ENCODE peak calls at places on chromosomes 11 and 22, in eight cellular contexts. One of them, this sample, is unnamed.

GRCh38 chr11:28976801-28977145 is 868.6 kb downstream of the METTL15 start:
- DNase-seq in SK-N-SH: no peak
- DNase-seq in HCT116: no peak
- DNase-seq in HepG2: no peak
- DNase-seq in H1: no peak
- DNase-seq in K562: no peak
- DNase-seq in GM12878: no peak
- DNase-seq in endothelial cell of umbilical vein: no peak
- DNase-seq in this sample: no peak

GRCh38 chr11:78902771-78903507 is 328.3 kb upstream of the NARS2 start:
- DNase-seq in SK-N-SH: no peak
- DNase-seq in HCT116: no peak
- DNase-seq in HepG2: no peak
- DNase-seq in H1: no peak
- DNase-seq in K562: peak
- DNase-seq in GM12878: no peak
- DNase-seq in endothelial cell of umbilical vein: peak
- DNase-seq in this sample: no peak

GRCh38 chr11:2419638-2420501 is 19.3 kb downstream of the TSSC4 start:
- DNase-seq in SK-N-SH: peak
- DNase-seq in HCT116: peak
- DNase-seq in HepG2: peak
- DNase-seq in H1: peak
- DNase-seq in K562: peak
- DNase-seq in GM12878: peak
- DNase-seq in endothelial cell of umbilical vein: peak
- DNase-seq in this sample: no peak

GRCh38 chr11:124482362-124483147 is 37.1 kb upstream of the OR8B8 start:
- DNase-seq in SK-N-SH: no peak
- DNase-seq in HCT116: no peak
- DNase-seq in HepG2: no peak
- DNase-seq in H1: no peak
- DNase-seq in K562: peak
- DNase-seq in GM12878: no peak
- DNase-seq in endothelial cell of umbilical vein: peak
- DNase-seq in this sample: no peak

GRCh38 chr11:43944761-43945311 is 2.4 kb downstream of the C11orf96 start:
- DNase-seq in SK-N-SH: peak
- DNase-seq in HCT116: no peak
- DNase-seq in HepG2: peak
- DNase-seq in H1: peak
- DNase-seq in K562: peak
- DNase-seq in GM12878: no peak
- DNase-seq in endothelial cell of umbilical vein: peak
- DNase-seq in this sample: no peak

GRCh38 chr22:42385691-42386090 is 46.5 kb downstream of the NFAM1 start:
- DNase-seq in SK-N-SH: no peak
- DNase-seq in HCT116: no peak
- DNase-seq in HepG2: no peak
- DNase-seq in H1: no peak
- DNase-seq in K562: no peak
- DNase-seq in GM12878: no peak
- DNase-seq in endothelial cell of umbilical vein: no peak
- DNase-seq in this sample: no peak

GRCh38 chr11:8442301-8442700 is 151.7 kb downstream of the STK33 start:
- DNase-seq in SK-N-SH: peak
- DNase-seq in HCT116: no peak
- DNase-seq in HepG2: peak
- DNase-seq in H1: no peak
- DNase-seq in K562: no peak
- DNase-seq in GM12878: no peak
- DNase-seq in endothelial cell of umbilical vein: no peak
- DNase-seq in this sample: no peak

GRCh38 chr22:31497148-31497938 is 1.0 kb downstream of the SFI1 start:
- DNase-seq in SK-N-SH: no peak
- DNase-seq in HCT116: no peak
- DNase-seq in HepG2: no peak
- DNase-seq in H1: no peak
- DNase-seq in K562: no peak
- DNase-seq in GM12878: no peak
- DNase-seq in endothelial cell of umbilical vein: no peak
- DNase-seq in this sample: no peak

GRCh38 chr11:92886243-92886905 is 83.1 kb upstream of the MTNR1B start:
- DNase-seq in SK-N-SH: peak
- DNase-seq in HCT116: peak
- DNase-seq in HepG2: peak
- DNase-seq in H1: peak
- DNase-seq in K562: peak
- DNase-seq in GM12878: peak
- DNase-seq in endothelial cell of umbilical vein: peak
- DNase-seq in this sample: peak

GRCh38 chr22:37505565-37505964 is 13.7 kb downstream of the CARD10 start:
- DNase-seq in SK-N-SH: no peak
- DNase-seq in HCT116: no peak
- DNase-seq in HepG2: no peak
- DNase-seq in H1: no peak
- DNase-seq in K562: no peak
- DNase-seq in GM12878: no peak
- DNase-seq in endothelial cell of umbilical vein: no peak
- DNase-seq in this sample: no peak

GRCh38 chr11:18368236-18368635 is 26.1 kb upstream of the LDHA start:
- DNase-seq in SK-N-SH: no peak
- DNase-seq in HCT116: no peak
- DNase-seq in HepG2: no peak
- DNase-seq in H1: no peak
- DNase-seq in K562: no peak
- DNase-seq in GM12878: no peak
- DNase-seq in endothelial cell of umbilical vein: no peak
- DNase-seq in this sample: no peak

GRCh38 chr11:110857885-110858555 is 145.8 kb upstream of the ARHGAP20 start:
- DNase-seq in SK-N-SH: no peak
- DNase-seq in HCT116: no peak
- DNase-seq in HepG2: no peak
- DNase-seq in H1: no peak
- DNase-seq in K562: no peak
- DNase-seq in GM12878: no peak
- DNase-seq in endothelial cell of umbilical vein: peak
- DNase-seq in this sample: no peak

GRCh38 chr22:31192513-31192912 is 19.6 kb upstream of the LIMK2 start:
- DNase-seq in SK-N-SH: no peak
- DNase-seq in HCT116: no peak
- DNase-seq in HepG2: no peak
- DNase-seq in H1: no peak
- DNase-seq in K562: no peak
- DNase-seq in GM12878: no peak
- DNase-seq in endothelial cell of umbilical vein: no peak
- DNase-seq in this sample: no peak

GRCh38 chr11:102518296-102519094 is 12.1 kb downstream of the MMP7 start:
- DNase-seq in SK-N-SH: no peak
- DNase-seq in HCT116: no peak
- DNase-seq in HepG2: no peak
- DNase-seq in H1: no peak
- DNase-seq in K562: no peak
- DNase-seq in GM12878: no peak
- DNase-seq in endothelial cell of umbilical vein: no peak
- DNase-seq in this sample: no peak

GRCh38 chr22:45217345-45217744 is 23.3 kb downstream of the KIAA0930 start:
- DNase-seq in SK-N-SH: no peak
- DNase-seq in HCT116: no peak
- DNase-seq in HepG2: no peak
- DNase-seq in H1: no peak
- DNase-seq in K562: no peak
- DNase-seq in GM12878: no peak
- DNase-seq in endothelial cell of umbilical vein: no peak
- DNase-seq in this sample: no peak

GRCh38 chr22:22820076-22820475 is 67.5 kb upstream of the IGLL5 start:
- DNase-seq in SK-N-SH: no peak
- DNase-seq in HCT116: no peak
- DNase-seq in HepG2: no peak
- DNase-seq in H1: no peak
- DNase-seq in K562: peak
- DNase-seq in GM12878: no peak
- DNase-seq in endothelial cell of umbilical vein: no peak
- DNase-seq in this sample: no peak

GRCh38 chr11:64996710-64997380 is at the start of gene BATF2:
- DNase-seq in SK-N-SH: peak
- DNase-seq in HCT116: peak
- DNase-seq in HepG2: peak
- DNase-seq in H1: peak
- DNase-seq in K562: peak
- DNase-seq in GM12878: no peak
- DNase-seq in endothelial cell of umbilical vein: peak
- DNase-seq in this sample: no peak

GRCh38 chr22:20142711-20143621 is 7.9 kb downstream of the CCDC188 start:
- DNase-seq in SK-N-SH: no peak
- DNase-seq in HCT116: no peak
- DNase-seq in HepG2: no peak
- DNase-seq in H1: no peak
- DNase-seq in K562: no peak
- DNase-seq in GM12878: no peak
- DNase-seq in endothelial cell of umbilical vein: no peak
- DNase-seq in this sample: no peak

GRCh38 chr11:36056160-36056751 is 112.4 kb downstream of the LDLRAD3 start:
- DNase-seq in SK-N-SH: peak
- DNase-seq in HCT116: no peak
- DNase-seq in HepG2: no peak
- DNase-seq in H1: peak
- DNase-seq in K562: peak
- DNase-seq in GM12878: no peak
- DNase-seq in endothelial cell of umbilical vein: peak
- DNase-seq in this sample: no peak

GRCh38 chr11:120815260-120816100 is 208.4 kb upstream of the TBCEL start:
- DNase-seq in SK-N-SH: no peak
- DNase-seq in HCT116: no peak
- DNase-seq in HepG2: no peak
- DNase-seq in H1: no peak
- DNase-seq in K562: no peak
- DNase-seq in GM12878: no peak
- DNase-seq in endothelial cell of umbilical vein: no peak
- DNase-seq in this sample: no peak

GRCh38 chr11:46335858-46336600 is 11.2 kb upstream of the DGKZ start:
- DNase-seq in SK-N-SH: no peak
- DNase-seq in HCT116: no peak
- DNase-seq in HepG2: no peak
- DNase-seq in H1: no peak
- DNase-seq in K562: no peak
- DNase-seq in GM12878: no peak
- DNase-seq in endothelial cell of umbilical vein: no peak
- DNase-seq in this sample: no peak

GRCh38 chr11:1011320-1011698 is 25.2 kb downstream of the MUC6 start:
- DNase-seq in SK-N-SH: no peak
- DNase-seq in HCT116: no peak
- DNase-seq in HepG2: no peak
- DNase-seq in H1: no peak
- DNase-seq in K562: no peak
- DNase-seq in GM12878: no peak
- DNase-seq in endothelial cell of umbilical vein: no peak
- DNase-seq in this sample: no peak
- TF ChIP-seq POLR2AphosphoS5 in SK-N-SH: no peak
- TF ChIP-seq POLR2AphosphoS5 in HCT116: no peak
- TF ChIP-seq POLR2AphosphoS5 in HepG2: no peak
- TF ChIP-seq POLR2AphosphoS5 in H1: no peak
- TF ChIP-seq POLR2AphosphoS5 in K562: no peak
- TF ChIP-seq POLR2AphosphoS5 in GM12878: no peak
- TF ChIP-seq POLR2AphosphoS5 in endothelial cell of umbilical vein: no peak
- TF ChIP-seq POLR2AphosphoS5 in this sample: no peak

DNA sequence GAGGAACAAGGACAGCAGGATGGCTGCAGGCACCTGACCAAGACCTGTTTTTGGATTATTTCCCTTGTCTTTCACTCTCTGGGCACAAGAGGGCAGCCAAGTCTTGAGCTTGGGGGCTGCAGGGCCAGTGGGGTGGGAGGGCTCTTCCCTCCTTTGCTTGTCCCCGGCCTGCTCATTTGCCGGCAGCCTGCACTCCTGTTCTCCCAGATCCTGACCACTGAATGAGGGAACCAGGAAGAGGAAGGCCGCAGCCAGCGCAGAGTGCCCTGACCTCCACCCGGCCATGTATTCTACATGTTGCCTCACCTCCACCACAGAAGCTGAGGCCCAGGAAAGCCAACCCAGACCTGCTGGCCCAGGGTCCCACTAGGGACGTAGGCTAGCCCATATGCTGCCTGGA is 15.5 kb upstream of the NNMT start:
- DNase-seq in SK-N-SH: peak
- DNase-seq in HCT116: peak
- DNase-seq in HepG2: peak
- DNase-seq in H1: peak
- DNase-seq in K562: peak
- DNase-seq in GM12878: no peak
- DNase-seq in endothelial cell of umbilical vein: peak
- DNase-seq in this sample: no peak
- H3K9ac ChIP-seq in SK-N-SH: no peak
- H3K9ac ChIP-seq in HCT116: no peak
- H3K9ac ChIP-seq in HepG2: no peak
- H3K9ac ChIP-seq in H1: no peak
- H3K9ac ChIP-seq in K562: no peak
- H3K9ac ChIP-seq in GM12878: no peak
- H3K9ac ChIP-seq in endothelial cell of umbilical vein: peak
- H3K9ac ChIP-seq in this sample: no peak

GRCh38 chr11:107799245-107799859 is 59.2 kb downstream of the SLC35F2 start:
- DNase-seq in SK-N-SH: peak
- DNase-seq in HCT116: peak
- DNase-seq in HepG2: peak
- DNase-seq in H1: peak
- DNase-seq in K562: peak
- DNase-seq in GM12878: peak
- DNase-seq in endothelial cell of umbilical vein: peak
- DNase-seq in this sample: no peak
- TF ChIP-seq POLR2AphosphoS5 in SK-N-SH: no peak
- TF ChIP-seq POLR2AphosphoS5 in HCT116: no peak
- TF ChIP-seq POLR2AphosphoS5 in HepG2: no peak
- TF ChIP-seq POLR2AphosphoS5 in H1: no peak
- TF ChIP-seq POLR2AphosphoS5 in K562: no peak
- TF ChIP-seq POLR2AphosphoS5 in GM12878: no peak
- TF ChIP-seq POLR2AphosphoS5 in endothelial cell of umbilical vein: no peak
- TF ChIP-seq POLR2AphosphoS5 in this sample: no peak

GRCh38 chr11:129374993-129375721 is 491 bp upstream of the BARX2 start:
- DNase-seq in SK-N-SH: peak
- DNase-seq in HCT116: no peak
- DNase-seq in HepG2: no peak
- DNase-seq in H1: peak
- DNase-seq in K562: no peak
- DNase-seq in GM12878: no peak
- DNase-seq in endothelial cell of umbilical vein: peak
- DNase-seq in this sample: no peak

GRCh38 chr11:129375731-129376657 is at the start of gene BARX2:
- DNase-seq in SK-N-SH: peak
- DNase-seq in HCT116: peak
- DNase-seq in HepG2: peak
- DNase-seq in H1: peak
- DNase-seq in K562: no peak
- DNase-seq in GM12878: no peak
- DNase-seq in endothelial cell of umbilical vein: peak
- DNase-seq in this sample: no peak

GRCh38 chr11:129377739-129378138 is 2.1 kb downstream of the BARX2 start:
- DNase-seq in SK-N-SH: no peak
- DNase-seq in HCT116: no peak
- DNase-seq in HepG2: no peak
- DNase-seq in H1: no peak
- DNase-seq in K562: no peak
- DNase-seq in GM12878: no peak
- DNase-seq in endothelial cell of umbilical vein: no peak
- DNase-seq in this sample: no peak

GRCh38 chr11:129374081-129374992 is 1.3 kb upstream of the BARX2 start:
- DNase-seq in SK-N-SH: peak
- DNase-seq in HCT116: no peak
- DNase-seq in HepG2: no peak
- DNase-seq in H1: peak
- DNase-seq in K562: no peak
- DNase-seq in GM12878: no peak
- DNase-seq in endothelial cell of umbilical vein: no peak
- DNase-seq in this sample: no peak

GRCh38 chr11:129376658-129377341 is 1.2 kb downstream of the BARX2 start:
- DNase-seq in SK-N-SH: no peak
- DNase-seq in HCT116: no peak
- DNase-seq in HepG2: no peak
- DNase-seq in H1: no peak
- DNase-seq in K562: no peak
- DNase-seq in GM12878: no peak
- DNase-seq in endothelial cell of umbilical vein: no peak
- DNase-seq in this sample: no peak
- H3K9ac ChIP-seq in SK-N-SH: no peak
- H3K9ac ChIP-seq in HCT116: no peak
- H3K9ac ChIP-seq in HepG2: no peak
- H3K9ac ChIP-seq in H1: no peak
- H3K9ac ChIP-seq in K562: no peak
- H3K9ac ChIP-seq in GM12878: no peak
- H3K9ac ChIP-seq in endothelial cell of umbilical vein: no peak
- H3K9ac ChIP-seq in this sample: no peak

This sample was measured in SK-N-MC.